ENCODE peak calls at places on chromosomes 11 and 22, in eight cellular contexts. One of them, this sample, is unnamed.
A peak's percentile ranks its signal among the peaks of the same experiment; 100 is the strongest.

GRCh38 chr11:78213526-78214330 is 25.0 kb downstream of the USP35 start:
- DNase-seq in ovary: no peak
- DNase-seq in upper lobe of left lung: no peak
- DNase-seq in gastrocnemius medialis: no peak
- DNase-seq in stomach: no peak
- DNase-seq in IMR-90: no peak
- DNase-seq in vagina: no peak
- DNase-seq in endothelial cell of umbilical vein: peak; percentile 31
- DNase-seq in this sample: no peak

GRCh38 chr22:24592144-24592845 is 578 bp downstream of the LRRC75B start:
- DNase-seq in ovary: peak; percentile 68
- DNase-seq in upper lobe of left lung: no peak
- DNase-seq in gastrocnemius medialis: no peak
- DNase-seq in stomach: no peak
- DNase-seq in IMR-90: no peak
- DNase-seq in vagina: no peak
- DNase-seq in endothelial cell of umbilical vein: peak; percentile 8
- DNase-seq in this sample: no peak

GRCh38 chr11:102730036-102730815 is 5.5 kb upstream of the MMP8 start:
- DNase-seq in ovary: no peak
- DNase-seq in upper lobe of left lung: no peak
- DNase-seq in gastrocnemius medialis: no peak
- DNase-seq in stomach: no peak
- DNase-seq in IMR-90: peak; percentile 57
- DNase-seq in vagina: no peak
- DNase-seq in endothelial cell of umbilical vein: peak; percentile 90
- DNase-seq in this sample: no peak

GRCh38 chr22:46071451-46072029 is 78.8 kb upstream of the PPARA start:
- DNase-seq in ovary: peak; percentile 96
- DNase-seq in upper lobe of left lung: peak; percentile 94
- DNase-seq in gastrocnemius medialis: peak; percentile 89
- DNase-seq in stomach: peak; percentile 91
- DNase-seq in IMR-90: peak; percentile 90
- DNase-seq in vagina: no peak
- DNase-seq in endothelial cell of umbilical vein: peak; percentile 92
- DNase-seq in this sample: peak; percentile 93

GRCh38 chr11:130323452-130324448 is 9.0 kb upstream of the ZBTB44 start:
- DNase-seq in ovary: no peak
- DNase-seq in upper lobe of left lung: no peak
- DNase-seq in gastrocnemius medialis: no peak
- DNase-seq in stomach: no peak
- DNase-seq in IMR-90: peak; percentile 29
- DNase-seq in vagina: no peak
- DNase-seq in endothelial cell of umbilical vein: no peak
- DNase-seq in this sample: no peak

GRCh38 chr11:94641167-94641761 is 74.1 kb downstream of the PIWIL4 start:
- DNase-seq in ovary: no peak
- DNase-seq in upper lobe of left lung: no peak
- DNase-seq in gastrocnemius medialis: no peak
- DNase-seq in stomach: no peak
- DNase-seq in IMR-90: no peak
- DNase-seq in vagina: no peak
- DNase-seq in endothelial cell of umbilical vein: no peak
- DNase-seq in this sample: no peak

GRCh38 chr22:44680481-44680894 is 21.5 kb upstream of the PRR5 start:
- DNase-seq in ovary: no peak
- DNase-seq in upper lobe of left lung: no peak
- DNase-seq in gastrocnemius medialis: no peak
- DNase-seq in stomach: no peak
- DNase-seq in IMR-90: no peak
- DNase-seq in vagina: no peak
- DNase-seq in endothelial cell of umbilical vein: no peak
- DNase-seq in this sample: no peak

GRCh38 chr11:73972187-73972586 is 10.5 kb downstream of the UCP2 start:
- DNase-seq in ovary: no peak
- DNase-seq in upper lobe of left lung: no peak
- DNase-seq in gastrocnemius medialis: no peak
- DNase-seq in stomach: no peak
- DNase-seq in IMR-90: no peak
- DNase-seq in vagina: no peak
- DNase-seq in endothelial cell of umbilical vein: no peak
- DNase-seq in this sample: no peak

GRCh38 chr11:17145972-17146371 is 61.8 kb downstream of the PIK3C2A start:
- DNase-seq in ovary: no peak
- DNase-seq in upper lobe of left lung: no peak
- DNase-seq in gastrocnemius medialis: no peak
- DNase-seq in stomach: no peak
- DNase-seq in IMR-90: peak; percentile 20
- DNase-seq in vagina: no peak
- DNase-seq in endothelial cell of umbilical vein: no peak
- DNase-seq in this sample: no peak

GRCh38 chr11:47408598-47409439 is 429 bp downstream of the SLC39A13 start:
- DNase-seq in ovary: peak; percentile 62
- DNase-seq in upper lobe of left lung: peak; percentile 60
- DNase-seq in gastrocnemius medialis: peak; percentile 30
- DNase-seq in stomach: peak; percentile 51
- DNase-seq in IMR-90: peak; percentile 87
- DNase-seq in vagina: peak; percentile 95
- DNase-seq in endothelial cell of umbilical vein: peak; percentile 84
- DNase-seq in this sample: no peak

GRCh38 chr22:25495286-25495685 is 69.2 kb upstream of the GRK3 start:
- DNase-seq in ovary: no peak
- DNase-seq in upper lobe of left lung: no peak
- DNase-seq in gastrocnemius medialis: no peak
- DNase-seq in stomach: no peak
- DNase-seq in IMR-90: peak; percentile 32
- DNase-seq in vagina: no peak
- DNase-seq in endothelial cell of umbilical vein: no peak
- DNase-seq in this sample: no peak

GRCh38 chr11:121792185-121792584 is 323.8 kb downstream of the BLID start:
- DNase-seq in ovary: no peak
- DNase-seq in upper lobe of left lung: no peak
- DNase-seq in gastrocnemius medialis: no peak
- DNase-seq in stomach: no peak
- DNase-seq in IMR-90: no peak
- DNase-seq in vagina: no peak
- DNase-seq in endothelial cell of umbilical vein: no peak
- DNase-seq in this sample: no peak

DNA sequence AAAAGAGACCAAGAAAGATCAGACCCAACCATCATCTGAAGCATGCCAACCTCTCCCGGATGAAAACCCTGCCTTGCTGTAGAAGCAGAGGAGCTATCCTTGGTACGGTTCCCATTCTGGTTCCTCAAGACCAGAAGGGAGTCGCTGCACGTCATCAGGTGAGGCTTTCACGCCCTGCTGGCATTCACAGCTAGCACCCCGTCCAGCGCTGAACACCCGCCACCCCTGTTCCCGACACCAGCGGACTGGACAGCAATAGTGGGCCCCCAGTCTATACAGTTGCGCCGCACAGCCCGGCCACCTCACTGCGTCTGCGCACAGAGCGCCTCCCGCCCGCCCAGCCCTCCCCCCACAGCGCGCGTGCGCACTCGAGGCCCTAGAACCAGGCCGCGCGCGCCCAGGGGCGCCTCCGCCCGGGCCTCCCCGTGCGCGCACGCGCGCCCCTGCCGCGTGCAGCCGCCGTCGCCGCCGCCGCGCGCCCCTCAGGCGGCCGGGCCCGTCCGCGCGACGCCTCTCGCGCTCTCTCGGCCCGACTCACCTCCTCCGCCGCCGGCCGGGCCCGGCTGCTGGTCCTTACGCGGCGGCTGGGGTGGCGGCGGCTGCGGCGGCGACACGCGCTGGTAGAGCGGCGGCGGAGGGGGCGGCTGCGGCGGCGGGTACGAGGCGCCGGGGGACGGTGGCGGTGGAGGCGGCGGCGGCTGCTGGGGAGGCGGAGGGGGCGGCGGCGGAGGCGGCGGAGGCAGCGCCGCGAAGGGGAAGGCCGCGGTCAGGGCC is 706 bp downstream of the SF1 start:
- DNase-seq in ovary: peak; percentile 88
- DNase-seq in upper lobe of left lung: peak; percentile 96
- DNase-seq in gastrocnemius medialis: peak; percentile 70
- DNase-seq in stomach: peak; percentile 85
- DNase-seq in IMR-90: peak; percentile 75
- DNase-seq in vagina: peak; percentile 94
- DNase-seq in endothelial cell of umbilical vein: peak; percentile 85
- DNase-seq in this sample: peak; percentile 79
- TF ChIP-seq POLR2A in ovary: no peak
- TF ChIP-seq POLR2A in upper lobe of left lung: no peak
- TF ChIP-seq POLR2A in gastrocnemius medialis: peak; percentile 36
- TF ChIP-seq POLR2A in stomach: no peak
- TF ChIP-seq POLR2A in IMR-90: peak; percentile 47
- TF ChIP-seq POLR2A in vagina: no peak
- TF ChIP-seq POLR2A in endothelial cell of umbilical vein: peak; percentile 58
- TF ChIP-seq POLR2A in this sample: peak; percentile 18

GRCh38 chr22:35198738-35199137 is 58.6 kb upstream of the HMGXB4 start:
- DNase-seq in ovary: no peak
- DNase-seq in upper lobe of left lung: no peak
- DNase-seq in gastrocnemius medialis: no peak
- DNase-seq in stomach: no peak
- DNase-seq in IMR-90: no peak
- DNase-seq in vagina: peak; percentile 13
- DNase-seq in endothelial cell of umbilical vein: no peak
- DNase-seq in this sample: no peak
- H3K4me3 ChIP-seq in ovary: no peak overlapping the region
- H3K4me3 ChIP-seq in upper lobe of left lung: no peak overlapping the region
- H3K4me3 ChIP-seq in gastrocnemius medialis: no peak overlapping the region
- H3K4me3 ChIP-seq in stomach: no peak overlapping the region
- H3K4me3 ChIP-seq in IMR-90: no peak overlapping the region
- H3K4me3 ChIP-seq in vagina: no peak overlapping the region
- H3K4me3 ChIP-seq in endothelial cell of umbilical vein: no peak overlapping the region
- H3K4me3 ChIP-seq in this sample: no peak overlapping the region

DNA sequence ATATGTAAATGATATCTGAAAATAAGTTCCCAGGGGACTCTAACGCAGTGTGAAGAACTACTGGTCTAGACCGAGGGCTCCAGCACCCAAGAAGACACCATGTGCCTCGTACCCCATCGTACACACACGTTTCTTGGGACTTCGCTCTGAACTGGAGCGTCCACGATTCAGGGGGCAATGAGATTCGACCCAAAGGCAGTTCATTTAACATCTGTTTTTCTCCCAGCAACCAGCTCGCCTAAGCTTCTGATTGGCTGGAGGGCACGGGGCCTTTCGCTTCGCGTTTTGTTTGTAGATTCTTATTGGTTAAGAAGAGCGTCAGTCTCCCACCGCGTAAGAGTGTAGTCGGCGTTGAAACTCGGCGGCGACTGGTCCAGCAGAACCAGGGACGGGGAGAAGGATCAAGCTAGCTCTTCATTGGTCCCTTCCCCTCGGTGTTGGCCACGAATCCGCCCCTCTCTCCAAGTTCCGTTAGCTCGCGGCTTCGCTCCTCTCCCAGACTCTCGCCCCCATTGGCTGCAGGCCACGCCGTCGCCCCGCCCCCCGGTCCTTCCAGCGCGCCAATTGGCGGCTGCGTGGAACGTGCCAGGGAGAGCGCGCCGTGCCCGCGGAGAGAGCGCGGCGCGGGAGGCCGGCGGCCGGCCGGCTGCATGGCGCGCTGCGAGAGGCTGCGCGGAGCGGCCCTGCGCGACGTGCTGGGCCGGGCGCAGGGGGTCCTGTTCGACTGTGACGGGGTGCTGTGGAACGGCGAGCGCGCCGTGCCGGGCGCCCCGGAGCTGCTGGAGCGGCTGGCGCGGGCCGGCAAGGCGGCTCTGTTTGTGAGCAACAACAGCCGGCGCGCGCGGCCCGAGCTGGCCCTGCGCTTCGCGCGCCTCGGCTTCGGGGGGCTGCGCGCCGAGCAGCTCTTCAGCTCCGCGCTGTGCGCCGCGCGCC is at the start of gene PDXP:
- DNase-seq in ovary: peak; percentile 100
- DNase-seq in upper lobe of left lung: peak; percentile 100
- DNase-seq in gastrocnemius medialis: peak; percentile 100
- DNase-seq in stomach: peak; percentile 99
- DNase-seq in IMR-90: peak; percentile 100
- DNase-seq in vagina: peak; percentile 100
- DNase-seq in endothelial cell of umbilical vein: peak; percentile 100
- DNase-seq in this sample: peak; percentile 99
- TF ChIP-seq POLR2A in ovary: peak; percentile 74
- TF ChIP-seq POLR2A in upper lobe of left lung: peak; percentile 41
- TF ChIP-seq POLR2A in gastrocnemius medialis: peak; percentile 90
- TF ChIP-seq POLR2A in stomach: no peak
- TF ChIP-seq POLR2A in IMR-90: peak; percentile 48
- TF ChIP-seq POLR2A in vagina: peak; percentile 59
- TF ChIP-seq POLR2A in endothelial cell of umbilical vein: peak; percentile 73
- TF ChIP-seq POLR2A in this sample: peak; percentile 43

GRCh38 chr11:111303476-111303875 is 5.1 kb downstream of the POU2AF3 start:
- DNase-seq in ovary: no peak
- DNase-seq in upper lobe of left lung: no peak
- DNase-seq in gastrocnemius medialis: no peak
- DNase-seq in stomach: peak; percentile 77
- DNase-seq in IMR-90: no peak
- DNase-seq in vagina: no peak
- DNase-seq in endothelial cell of umbilical vein: no peak
- DNase-seq in this sample: peak; percentile 81
- H3K4me3 ChIP-seq in ovary: no peak overlapping the region
- H3K4me3 ChIP-seq in upper lobe of left lung: no peak overlapping the region
- H3K4me3 ChIP-seq in gastrocnemius medialis: no peak overlapping the region
- H3K4me3 ChIP-seq in stomach: no peak overlapping the region
- H3K4me3 ChIP-seq in IMR-90: no peak overlapping the region
- H3K4me3 ChIP-seq in vagina: no peak overlapping the region
- H3K4me3 ChIP-seq in endothelial cell of umbilical vein: no peak overlapping the region
- H3K4me3 ChIP-seq in this sample: no peak overlapping the region

GRCh38 chr11:3041699-3042098 is 15.5 kb downstream of the CARS1 start:
- DNase-seq in ovary: no peak
- DNase-seq in upper lobe of left lung: no peak
- DNase-seq in gastrocnemius medialis: peak; percentile 95
- DNase-seq in stomach: no peak
- DNase-seq in IMR-90: no peak
- DNase-seq in vagina: no peak
- DNase-seq in endothelial cell of umbilical vein: no peak
- DNase-seq in this sample: no peak
- TF ChIP-seq POLR2A in ovary: no peak
- TF ChIP-seq POLR2A in upper lobe of left lung: no peak
- TF ChIP-seq POLR2A in gastrocnemius medialis: peak; percentile 43
- TF ChIP-seq POLR2A in stomach: no peak
- TF ChIP-seq POLR2A in IMR-90: no peak
- TF ChIP-seq POLR2A in vagina: no peak
- TF ChIP-seq POLR2A in endothelial cell of umbilical vein: no peak
- TF ChIP-seq POLR2A in this sample: no peak

This sample was measured in prostate gland.